ENCODE peak calls at places on chromosome 6, in four cellular contexts. One of them, this sample, is unnamed.

GRCh38 chr6:24589334-24589733 is 56.7 kb downstream of the KIAA0319 start:
- DNase-seq in body of pancreas: no peak
- DNase-seq in HL-60: no peak
- DNase-seq in mesenchymal stem cell: no peak
- DNase-seq in this sample: no peak

GRCh38 chr6:11203306-11204009 is 29.0 kb downstream of the NEDD9 start:
- DNase-seq in body of pancreas: no peak
- DNase-seq in HL-60: no peak
- DNase-seq in mesenchymal stem cell: no peak
- DNase-seq in this sample: no peak

GRCh38 chr6:166655251-166655650 is 28.2 kb upstream of the RPS6KA2 start:
- DNase-seq in body of pancreas: peak; percentile 30
- DNase-seq in HL-60: no peak
- DNase-seq in mesenchymal stem cell: no peak
- DNase-seq in this sample: no peak

GRCh38 chr6:170250451-170250850 is 40.4 kb downstream of the DLL1 start:
- DNase-seq in body of pancreas: no peak
- DNase-seq in HL-60: no peak
- DNase-seq in mesenchymal stem cell: no peak
- DNase-seq in this sample: no peak

GRCh38 chr6:166926748-166927147 is 29.6 kb downstream of the RNASET2 start:
- DNase-seq in body of pancreas: no peak
- DNase-seq in HL-60: no peak
- DNase-seq in mesenchymal stem cell: no peak
- DNase-seq in this sample: no peak

GRCh38 chr6:13846841-13847240 is 32.5 kb upstream of the MCUR1 start:
- DNase-seq in body of pancreas: no peak
- DNase-seq in HL-60: no peak
- DNase-seq in mesenchymal stem cell: no peak
- DNase-seq in this sample: no peak

GRCh38 chr6:151119823-151120524 is 119.8 kb upstream of the AKAP12 start:
- DNase-seq in body of pancreas: no peak
- DNase-seq in HL-60: no peak
- DNase-seq in mesenchymal stem cell: no peak
- DNase-seq in this sample: no peak

GRCh38 chr6:19988555-19988954 is 151.4 kb downstream of the ID4 start:
- DNase-seq in body of pancreas: no peak
- DNase-seq in HL-60: no peak
- DNase-seq in mesenchymal stem cell: peak; percentile 7
- DNase-seq in this sample: peak; percentile 37

GRCh38 chr6:90173262-90173926 is 123.2 kb downstream of the BACH2 start:
- DNase-seq in body of pancreas: no peak
- DNase-seq in HL-60: no peak
- DNase-seq in mesenchymal stem cell: no peak
- DNase-seq in this sample: no peak

GRCh38 chr6:105326216-105326615 is 76.7 kb downstream of the PREP start:
- DNase-seq in body of pancreas: peak; percentile 37
- DNase-seq in HL-60: no peak
- DNase-seq in mesenchymal stem cell: peak; percentile 61
- DNase-seq in this sample: no peak

GRCh38 chr6:29552512-29553051 is 7.0 kb downstream of the UBD start:
- DNase-seq in body of pancreas: no peak
- DNase-seq in HL-60: peak; percentile 9
- DNase-seq in mesenchymal stem cell: peak; percentile 77
- DNase-seq in this sample: peak; percentile 78

GRCh38 chr6:19999319-20000191 is 162.4 kb downstream of the ID4 start:
- DNase-seq in body of pancreas: no peak
- DNase-seq in HL-60: peak; percentile 77
- DNase-seq in mesenchymal stem cell: peak; percentile 0
- DNase-seq in this sample: peak; percentile 33

GRCh38 chr6:498795-499231 is 107.3 kb downstream of the IRF4 start:
- DNase-seq in body of pancreas: no peak
- DNase-seq in HL-60: peak; percentile 24
- DNase-seq in mesenchymal stem cell: peak; percentile 82
- DNase-seq in this sample: peak; percentile 20

GRCh38 chr6:40442591-40442990 is 144.6 kb downstream of the LRFN2 start:
- DNase-seq in body of pancreas: no peak
- DNase-seq in HL-60: no peak
- DNase-seq in mesenchymal stem cell: no peak
- DNase-seq in this sample: no peak

GRCh38 chr6:6659600-6660327 is 71.2 kb downstream of the LY86 start:
- DNase-seq in body of pancreas: no peak
- DNase-seq in HL-60: peak; percentile 92
- DNase-seq in mesenchymal stem cell: no peak
- DNase-seq in this sample: no peak

GRCh38 chr6:35203152-35203670 is 10.5 kb upstream of the SCUBE3 start:
- DNase-seq in body of pancreas: no peak
- DNase-seq in HL-60: no peak
- DNase-seq in mesenchymal stem cell: no peak
- DNase-seq in this sample: no peak

GRCh38 chr6:139881728-139882211 is 507.3 kb upstream of the CITED2 start:
- DNase-seq in body of pancreas: peak; percentile 54
- DNase-seq in HL-60: peak; percentile 26
- DNase-seq in mesenchymal stem cell: peak; percentile 50
- DNase-seq in this sample: peak; percentile 43

GRCh38 chr6:113306552-113307145 is 550.5 kb upstream of the MARCKS start:
- DNase-seq in body of pancreas: peak; percentile 88
- DNase-seq in HL-60: peak; percentile 52
- DNase-seq in mesenchymal stem cell: peak; percentile 17
- DNase-seq in this sample: peak; percentile 9

GRCh38 chr6:115444079-115444478 is 616.6 kb downstream of the FRK start:
- DNase-seq in body of pancreas: no peak
- DNase-seq in HL-60: no peak
- DNase-seq in mesenchymal stem cell: no peak
- DNase-seq in this sample: no peak

GRCh38 chr6:187252-187840 is 104.9 kb upstream of the DUSP22 start:
- DNase-seq in body of pancreas: no peak
- DNase-seq in HL-60: no peak
- DNase-seq in mesenchymal stem cell: peak; percentile 8
- DNase-seq in this sample: no peak

GRCh38 chr6:24933868-24934401 is 1.8 kb downstream of the RIPOR2 start:
- DNase-seq in body of pancreas: peak; percentile 19
- DNase-seq in HL-60: no peak
- DNase-seq in mesenchymal stem cell: no peak
- DNase-seq in this sample: no peak

GRCh38 chr6:26493258-26493657 is 6.8 kb upstream of the BTN1A1 start:
- DNase-seq in body of pancreas: no peak
- DNase-seq in HL-60: no peak
- DNase-seq in mesenchymal stem cell: peak; percentile 46
- DNase-seq in this sample: no peak

GRCh38 chr6:152085533-152085932 is 278.1 kb downstream of the ESR1 start:
- DNase-seq in body of pancreas: no peak
- DNase-seq in HL-60: no peak
- DNase-seq in mesenchymal stem cell: peak; percentile 30
- DNase-seq in this sample: no peak

GRCh38 chr6:130322673-130323268 is 43.0 kb upstream of the TMEM200A start:
- DNase-seq in body of pancreas: peak; percentile 38
- DNase-seq in HL-60: peak; percentile 35
- DNase-seq in mesenchymal stem cell: peak; percentile 70
- DNase-seq in this sample: peak; percentile 62

GRCh38 chr6:75842732-75843131 is 93.7 kb downstream of the MYO6 start:
- DNase-seq in body of pancreas: no peak
- DNase-seq in HL-60: no peak
- DNase-seq in mesenchymal stem cell: no peak
- DNase-seq in this sample: no peak

GRCh38 chr6:145349950-145350510 is 385.3 kb downstream of the EPM2A start:
- DNase-seq in body of pancreas: no peak
- DNase-seq in HL-60: no peak
- DNase-seq in mesenchymal stem cell: no peak
- DNase-seq in this sample: no peak

GRCh38 chr6:154297711-154298110 is 58.9 kb downstream of the IPCEF1 start:
- DNase-seq in body of pancreas: no peak
- DNase-seq in HL-60: no peak
- DNase-seq in mesenchymal stem cell: peak; percentile 27
- DNase-seq in this sample: no peak

GRCh38 chr6:134466751-134467525 is 149.0 kb upstream of the SGK1 start:
- DNase-seq in body of pancreas: no peak
- DNase-seq in HL-60: no peak
- DNase-seq in mesenchymal stem cell: no peak
- DNase-seq in this sample: no peak

GRCh38 chr6:142693446-142693845 is 251.5 kb downstream of the HIVEP2 start:
- DNase-seq in body of pancreas: no peak
- DNase-seq in HL-60: no peak
- DNase-seq in mesenchymal stem cell: peak; percentile 72
- DNase-seq in this sample: peak; percentile 78
- H3K4me3 ChIP-seq in body of pancreas: no peak overlapping the region
- H3K4me3 ChIP-seq in HL-60: no peak overlapping the region
- H3K4me3 ChIP-seq in mesenchymal stem cell: no peak overlapping the region
- H3K4me3 ChIP-seq in this sample: no peak overlapping the region

DNA sequence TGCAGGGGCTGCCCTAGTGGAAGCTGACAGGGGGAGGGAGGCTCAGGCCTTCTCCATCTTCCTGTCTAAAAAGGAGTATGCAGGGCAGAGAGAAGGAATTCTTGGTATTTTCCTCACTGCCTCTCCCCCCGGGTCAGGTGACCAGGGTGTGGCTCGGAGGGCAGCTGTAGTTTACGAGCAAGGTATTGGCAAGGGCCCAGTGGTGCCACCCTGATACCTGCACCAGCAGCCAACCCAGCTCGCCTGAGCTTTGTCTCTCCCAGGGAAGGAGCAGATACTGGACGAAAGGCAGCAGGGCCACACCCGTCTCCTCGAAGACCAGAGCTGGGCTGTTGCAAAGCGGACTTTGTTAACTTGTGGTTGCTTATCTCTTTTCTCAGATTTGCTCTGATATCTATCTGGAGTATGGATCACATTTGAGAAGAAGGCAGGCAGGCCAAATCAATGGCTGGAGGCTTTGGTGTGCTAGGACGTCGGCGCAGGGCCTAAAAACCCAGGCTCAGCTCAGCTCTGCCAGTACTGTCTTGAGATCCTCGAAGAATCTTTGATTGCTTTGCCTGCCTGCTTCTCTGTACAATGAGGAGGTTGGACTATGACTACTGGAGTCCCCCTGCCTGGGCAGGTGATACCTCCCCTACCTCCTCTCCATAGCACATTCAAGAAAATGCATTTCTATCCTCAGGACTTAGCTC is 25.3 kb downstream of the KCNK5 start:
- DNase-seq in body of pancreas: peak; percentile 60
- DNase-seq in HL-60: no peak
- DNase-seq in mesenchymal stem cell: no peak
- DNase-seq in this sample: no peak
- H3K27ac ChIP-seq in body of pancreas: peak overlapping the region; percentile 67
- H3K27ac ChIP-seq in HL-60: no peak overlapping the region
- H3K27ac ChIP-seq in mesenchymal stem cell: no peak overlapping the region
- H3K27ac ChIP-seq in this sample: no peak overlapping the region

GRCh38 chr6:41503435-41503768 is 42.8 kb upstream of the FOXP4 start:
- DNase-seq in body of pancreas: no peak
- DNase-seq in HL-60: no peak
- DNase-seq in mesenchymal stem cell: no peak
- DNase-seq in this sample: no peak
- H3K27me3 ChIP-seq in body of pancreas: no peaks in the 10 kb centered on the region
- H3K27me3 ChIP-seq in HL-60: peaks cover 53% of the 10 kb centered on the region
- H3K27me3 ChIP-seq in mesenchymal stem cell: peaks cover 40% of the 10 kb centered on the region
- H3K27me3 ChIP-seq in this sample: peaks cover 4% of the 10 kb centered on the region

GRCh38 chr6:3454206-3455016 is 2.4 kb downstream of the SLC22A23 start:
- DNase-seq in body of pancreas: no peak
- DNase-seq in HL-60: no peak
- DNase-seq in mesenchymal stem cell: no peak
- DNase-seq in this sample: no peak
- H3K4me3 ChIP-seq in body of pancreas: no peak overlapping the region
- H3K4me3 ChIP-seq in HL-60: no peak overlapping the region
- H3K4me3 ChIP-seq in mesenchymal stem cell: no peak overlapping the region
- H3K4me3 ChIP-seq in this sample: peak overlapping the region; percentile 65

DNA sequence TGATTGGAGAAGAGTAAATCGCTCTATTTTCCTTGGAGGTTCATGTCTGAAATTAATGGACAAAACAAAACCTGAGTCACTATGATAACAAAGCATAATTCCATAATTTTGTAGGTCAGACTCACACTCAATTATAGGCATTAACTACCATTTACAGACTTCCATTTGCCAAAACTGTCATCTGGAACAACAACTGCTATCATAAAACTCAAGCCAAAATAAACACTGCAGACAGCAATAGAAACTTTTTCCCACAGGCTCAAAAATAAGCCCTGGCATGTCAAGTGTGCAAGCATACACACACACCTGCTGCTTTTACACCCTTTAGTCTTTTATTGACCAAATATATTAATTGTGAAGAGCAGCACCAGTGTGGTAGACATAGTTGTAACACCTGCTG is 7.1 kb downstream of the MRPS10 start:
- DNase-seq in body of pancreas: no peak
- DNase-seq in HL-60: no peak
- DNase-seq in mesenchymal stem cell: no peak
- DNase-seq in this sample: no peak
- H3K27ac ChIP-seq in body of pancreas: no peak overlapping the region
- H3K27ac ChIP-seq in HL-60: no peak overlapping the region
- H3K27ac ChIP-seq in mesenchymal stem cell: peak overlapping the region; percentile 54
- H3K27ac ChIP-seq in this sample: peak overlapping the region; percentile 22

DNA sequence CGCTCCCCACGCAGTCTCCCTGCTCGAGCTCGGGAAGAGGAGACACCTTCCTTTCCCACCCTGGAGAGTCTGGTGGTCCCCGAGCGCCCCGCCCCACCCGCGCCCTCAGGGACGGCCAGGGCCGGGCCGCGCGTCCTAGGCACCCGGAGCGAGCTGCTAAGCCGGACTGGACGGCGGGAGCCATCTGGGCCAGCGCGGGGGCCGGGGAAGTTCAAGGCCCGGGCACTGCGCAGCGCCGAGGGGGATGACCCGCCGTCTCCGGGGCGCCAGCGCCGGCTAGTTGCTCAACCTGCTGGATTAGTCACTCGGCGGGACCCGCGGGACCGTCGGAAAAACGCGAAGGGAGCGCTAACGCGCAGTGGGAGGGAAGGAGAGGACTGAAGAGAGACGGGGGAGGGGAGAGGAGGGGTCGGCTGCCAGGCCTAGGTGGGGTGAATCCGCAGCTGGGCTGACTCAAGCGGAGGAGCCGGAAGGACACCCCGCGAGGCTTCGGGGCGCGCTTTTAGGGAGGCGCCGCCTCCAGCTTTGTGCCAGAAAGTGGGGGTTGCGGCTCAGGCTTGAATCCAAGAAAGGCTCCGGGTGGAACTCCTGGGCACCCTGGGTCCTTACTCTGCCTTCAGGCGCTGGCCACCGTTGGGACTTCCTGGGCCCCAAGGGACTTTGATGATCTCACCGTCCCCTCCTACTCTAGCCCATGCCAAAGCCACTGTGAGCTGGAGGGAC is 75.7 kb upstream of the FOXP4 start:
- DNase-seq in body of pancreas: no peak
- DNase-seq in HL-60: no peak
- DNase-seq in mesenchymal stem cell: peak; percentile 80
- DNase-seq in this sample: peak; percentile 51
- H3K27me3 ChIP-seq in body of pancreas: no peaks in the 10 kb centered on the region
- H3K27me3 ChIP-seq in HL-60: peaks cover 31% of the 10 kb centered on the region
- H3K27me3 ChIP-seq in mesenchymal stem cell: peaks cover 90% of the 10 kb centered on the region
- H3K27me3 ChIP-seq in this sample: no peaks in the 10 kb centered on the region

GRCh38 chr6:168377481-168377850 is 57.9 kb upstream of the DACT2 start:
- DNase-seq in body of pancreas: no peak
- DNase-seq in HL-60: no peak
- DNase-seq in mesenchymal stem cell: no peak
- DNase-seq in this sample: no peak
- H3K4me3 ChIP-seq in body of pancreas: no peak overlapping the region
- H3K4me3 ChIP-seq in HL-60: no peak overlapping the region
- H3K4me3 ChIP-seq in mesenchymal stem cell: no peak overlapping the region
- H3K4me3 ChIP-seq in this sample: no peak overlapping the region